ENCODE peak calls at places on chromosomes 16 and 17, in nine cellular contexts. W is PC-9; H is A549; D is activated CD4-positive, alpha-beta T cell treated with anti-CD3 and anti-CD28 coated beads, Interleukin-2, amount 10 ng/mL, durations not matched to agents 7 days and 5 days; T is T-helper 2 cell; V is left ventricle myocardium inferior; P is mucosa of descending colon; C is cardiac fibroblast; M is NCI-H2171. F is an unnamed sample.

GRCh38 chr16:57758331-57759117 is 23.0 kb downstream of the KATNB1 start:
- DNase-seq in W (no peak), H (no peak), D (no peak), T (no peak), V (no peak), P (peak; percentile 30), C (no peak), M (no peak), F (no peak)

GRCh38 chr17:58092101-58092796 is 9.0 kb downstream of the DYNLL2 start:
- DNase-seq in W (no peak), H (no peak), D (no peak), T (no peak), V (no peak), P (no peak), C (no peak), M (no peak), F (no peak)

GRCh38 chr17:43312011-43312410 is 78.2 kb upstream of the RNU2-1 start:
- DNase-seq in W (no peak), H (no peak), D (no peak), T (no peak), V (no peak), P (no peak), C (no peak), M (no peak), F (no peak)

GRCh38 chr16:47017636-47018035 is 44.2 kb upstream of the DNAJA2 start:
- DNase-seq in W (no peak), H (no peak), D (no peak), T (no peak), V (no peak), P (no peak), C (no peak), M (no peak), F (no peak)

GRCh38 chr16:87409781-87410180 is 17.6 kb downstream of the MAP1LC3B start:
- DNase-seq in W (no peak), H (no peak), D (no peak), T (no peak), V (peak; percentile 0), P (no peak), C (no peak), M (no peak), F (no peak)

GRCh38 chr17:27560668-27561067 is 70.3 kb upstream of the LGALS9 start:
- DNase-seq in W (no peak), H (no peak), D (no peak), T (no peak), V (no peak), P (peak; percentile 69), C (peak; percentile 63), M (no peak), F (no peak)

GRCh38 chr17:79355186-79355585 is 255.7 kb downstream of the RBFOX3 start:
- DNase-seq in W (no peak), H (no peak), D (no peak), T (no peak), V (no peak), P (no peak), C (no peak), M (no peak), F (no peak)

GRCh38 chr16:78177927-78178326 is 78.5 kb downstream of the WWOX start:
- DNase-seq in W (no peak), H (no peak), D (no peak), T (no peak), V (no peak), P (no peak), C (no peak), M (no peak), F (no peak)

GRCh38 chr17:3531266-3532101 is 26.1 kb downstream of the TRPV3 start:
- DNase-seq in W (no peak), H (no peak), D (no peak), T (no peak), V (peak; percentile 53), P (peak; percentile 12), C (no peak), M (no peak), F (peak; percentile 76)

GRCh38 chr17:59851431-59852375 is 41.0 kb downstream of the TUBD1 start:
- DNase-seq in W (no peak), H (no peak), D (no peak), T (no peak), V (no peak), P (peak; percentile 63), C (peak; percentile 84), M (no peak), F (no peak)

GRCh38 chr17:3710951-3711383 is 12.7 kb upstream of the HASPIN start:
- DNase-seq in W (peak; percentile 41), H (no peak), D (peak; percentile 88), T (peak; percentile 98), V (no peak), P (no peak), C (peak; percentile 61), M (no peak), F (no peak)

GRCh38 chr17:44952946-44953475 is 5.4 kb upstream of the KIF18B start:
- DNase-seq in W (no peak), H (no peak), D (no peak), T (no peak), V (no peak), P (no peak), C (no peak), M (no peak), F (peak; percentile 15)

GRCh38 chr16:83402969-83403368 is 404.8 kb upstream of the HSBP1 start:
- DNase-seq in W (no peak), H (no peak), D (no peak), T (no peak), V (no peak), P (no peak), C (peak; percentile 27), M (peak; percentile 2), F (no peak)

GRCh38 chr17:18143044-18143936 is 34.7 kb downstream of the MYO15A start:
- DNase-seq in W (no peak), H (peak; percentile 40), D (no peak), T (peak; percentile 16), V (no peak), P (no peak), C (peak; percentile 19), M (no peak), F (no peak)

GRCh38 chr16:83215417-83216001 is 588.7 kb downstream of the CDH13 start:
- DNase-seq in W (peak; percentile 4), H (peak; percentile 23), D (peak; percentile 55), T (peak; percentile 32), V (no peak), P (peak; percentile 63), C (peak; percentile 43), M (no peak), F (no peak)

GRCh38 chr16:8645141-8645521 is 23.6 kb downstream of the METTL22 start:
- DNase-seq in W (no peak), H (no peak), D (no peak), T (no peak), V (no peak), P (no peak), C (no peak), M (no peak), F (no peak)

GRCh38 chr17:62739666-62740065 is 68.4 kb downstream of the MARCHF10 start:
- DNase-seq in W (no peak), H (no peak), D (no peak), T (no peak), V (no peak), P (no peak), C (no peak), M (no peak), F (no peak)

GRCh38 chr17:42855048-42855596 is 4.1 kb downstream of the AOC3 start:
- DNase-seq in W (no peak), H (no peak), D (no peak), T (no peak), V (no peak), P (no peak), C (no peak), M (no peak), F (no peak)

GRCh38 chr17:14011740-14012405 is 57.4 kb upstream of the COX10 start:
- DNase-seq in W (no peak), H (no peak), D (no peak), T (peak; percentile 21), V (peak; percentile 32), P (no peak), C (peak; percentile 18), M (no peak), F (no peak)

GRCh38 chr16:74999683-75000480 is 1.1 kb downstream of the ZNRF1 start:
- DNase-seq in W (peak; percentile 50), H (no peak), D (peak; percentile 74), T (peak; percentile 75), V (peak; percentile 28), P (peak; percentile 73), C (peak; percentile 42), M (peak; percentile 63), F (peak; percentile 78)

GRCh38 chr17:3762922-3763776 is 37.8 kb downstream of the ITGAE start:
- DNase-seq in W (no peak), H (no peak), D (peak; percentile 41), T (peak; percentile 89), V (no peak), P (no peak), C (no peak), M (no peak), F (no peak)

GRCh38 chr16:83002351-83003334 is 375.9 kb downstream of the CDH13 start:
- DNase-seq in W (no peak), H (no peak), D (no peak), T (no peak), V (no peak), P (no peak), C (peak; percentile 39), M (no peak), F (no peak)

GRCh38 chr16:67451704-67452435 is 20.9 kb downstream of the HSD11B2 start:
- DNase-seq in W (no peak), H (no peak), D (no peak), T (no peak), V (peak; percentile 36), P (peak; percentile 64), C (no peak), M (no peak), F (no peak)

GRCh38 chr16:75794426-75794825 is 68.1 kb upstream of the CPHXL start:
- DNase-seq in W (no peak), H (no peak), D (no peak), T (no peak), V (no peak), P (no peak), C (no peak), M (no peak), F (no peak)

GRCh38 chr17:39151680-39152058 is 232 bp upstream of the PLXDC1 start:
- DNase-seq in W (no peak), H (no peak), D (no peak), T (no peak), V (no peak), P (peak; percentile 46), C (no peak), M (no peak), F (no peak)

GRCh38 chr17:42566873-42567573 is at the start of gene MLX:
- DNase-seq in W (peak; percentile 87), H (peak; percentile 100), D (peak; percentile 91), T (peak; percentile 95), V (peak; percentile 96), P (peak; percentile 96), C (peak; percentile 94), M (peak; percentile 93), F (peak; percentile 96)

GRCh38 chr17:44547625-44548297 is 9.5 kb upstream of the FZD2 start:
- DNase-seq in W (no peak), H (no peak), D (no peak), T (no peak), V (no peak), P (no peak), C (peak; percentile 59), M (no peak), F (no peak)

GRCh38 chr17:10745231-10745630 is 15.4 kb upstream of the TMEM220 start:
- DNase-seq in W (no peak), H (no peak), D (no peak), T (no peak), V (no peak), P (no peak), C (no peak), M (no peak), F (no peak)

GRCh38 chr17:1727876-1728630 is 3.5 kb downstream of the WDR81 start:
- DNase-seq in W (no peak), H (no peak), D (no peak), T (no peak), V (no peak), P (no peak), C (no peak), M (no peak), F (no peak)

GRCh38 chr16:88088161-88088581 is 136.9 kb downstream of the BANP start:
- DNase-seq in W (no peak), H (no peak), D (no peak), T (no peak), V (peak; percentile 48), P (no peak), C (peak; percentile 26), M (no peak), F (no peak)

GRCh38 chr17:78789663-78790181 is 7.6 kb upstream of the CYTH1 start:
- DNase-seq in W (no peak), H (no peak), D (peak; percentile 68), T (peak; percentile 64), V (peak; percentile 86), P (peak; percentile 87), C (peak; percentile 68), M (peak; percentile 75), F (no peak)

F was measured in cardiac septum.